ENCODE peak calls at places on chromosomes 16 and 17, in four cellular contexts. C is heart right ventricle, I is tibial artery, E is uterus. O is an unnamed sample.

GRCh38 chr16:1494129-1494640 is 1.0 kb downstream of the TELO2 start:
- DNase-seq in C (peak; percentile 77), I (peak; percentile 54), E (no peak), O (peak; percentile 84)

GRCh38 chr16:4339909-4340308 is 11.2 kb downstream of the PAM16 start:
- DNase-seq in C (peak; percentile 70), I (no peak), E (peak; percentile 65), O (no peak)

GRCh38 chr16:88010343-88010970 is 59.2 kb downstream of the BANP start:
- DNase-seq in C (no peak), I (no peak), E (no peak), O (no peak)

GRCh38 chr17:28227278-28228108 is 91.5 kb upstream of the TMEM97 start:
- DNase-seq in C (peak; percentile 24), I (no peak), E (no peak), O (no peak)

GRCh38 chr17:28925912-28926365 is 23.1 kb upstream of the DHRS13 start:
- DNase-seq in C (no peak), I (no peak), E (no peak), O (no peak)

GRCh38 chr17:48908853-48909394 is 717 bp downstream of the UBE2Z start:
- DNase-seq in C (peak; percentile 78), I (peak; percentile 72), E (peak; percentile 76), O (peak; percentile 86)

GRCh38 chr17:38604479-38605229 is 1.1 kb downstream of the SRCIN1 start:
- DNase-seq in C (no peak), I (no peak), E (no peak), O (no peak)

GRCh38 chr17:73096201-73096600 is 3.7 kb upstream of the SLC39A11 start:
- DNase-seq in C (no peak), I (no peak), E (no peak), O (no peak)

GRCh38 chr16:75130150-75130771 is 13.7 kb upstream of the LDHD start:
- DNase-seq in C (no peak), I (no peak), E (no peak), O (no peak)

GRCh38 chr16:23356941-23357340 is 54.8 kb downstream of the SCNN1B start:
- DNase-seq in C (no peak), I (no peak), E (no peak), O (no peak)

GRCh38 chr16:8998114-8998513 is 34.4 kb upstream of the USP7 start:
- DNase-seq in C (no peak), I (no peak), E (no peak), O (no peak)

GRCh38 chr17:76744747-76745146 is 6.8 kb downstream of the MFSD11 start:
- DNase-seq in C (no peak), I (no peak), E (no peak), O (no peak)

DNA sequence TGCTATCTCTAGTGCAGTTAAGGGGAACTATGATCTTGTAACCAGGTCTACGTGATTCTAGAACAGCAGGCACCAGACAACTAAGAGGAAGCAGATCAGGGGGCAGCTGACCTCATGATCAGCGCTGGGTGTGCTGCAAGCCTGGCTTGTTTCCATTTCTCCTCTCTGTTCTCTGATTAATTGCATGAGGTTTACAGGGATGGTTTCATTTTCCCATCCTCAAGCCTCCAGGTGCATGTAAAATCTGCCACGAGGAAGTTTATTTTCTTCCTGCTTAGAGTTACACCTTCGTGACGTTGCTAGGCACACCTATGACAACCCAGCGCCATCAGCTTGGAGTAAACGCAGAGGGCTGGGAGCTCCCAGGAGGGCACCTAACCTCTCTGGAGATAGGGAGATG is 4.3 kb upstream of the NUPR1 start:
- DNase-seq in C (no peak), I (peak; percentile 44), E (no peak), O (peak; percentile 39)
- H3K27ac ChIP-seq in C (no peak overlapping the region), I (no peak overlapping the region), E (no peak overlapping the region), O (no peak overlapping the region)

GRCh38 chr17:8125947-8126305 is 2.0 kb upstream of the HES7 start:
- DNase-seq in C (no peak), I (no peak), E (peak; percentile 55), O (peak; percentile 32)

GRCh38 chr17:8128125-8128784 is 4.3 kb upstream of the HES7 start:
- DNase-seq in C (no peak), I (no peak), E (no peak), O (no peak)

GRCh38 chr17:8125196-8125946 is 1.5 kb upstream of the HES7 start:
- DNase-seq in C (peak; percentile 76), I (peak; percentile 85), E (peak; percentile 90), O (peak; percentile 68)

GRCh38 chr17:8124350-8125195 is 667 bp upstream of the HES7 start:
- DNase-seq in C (no peak), I (no peak), E (no peak), O (no peak)

GRCh38 chr17:8126306-8127066 is 2.6 kb upstream of the HES7 start:
- DNase-seq in C (peak; percentile 63), I (no peak), E (peak; percentile 46), O (no peak)
- H3K27ac ChIP-seq in C (peak overlapping the region; percentile 81), I (peak overlapping the region; percentile 68), E (peak overlapping the region; percentile 85), O (peak overlapping the region; percentile 79)

GRCh38 chr17:81814748-81815645 is 11.0 kb downstream of the GCGR start:
- DNase-seq in C (no peak), I (no peak), E (no peak), O (no peak)
- H3K27ac ChIP-seq in C (no peak overlapping the region), I (no peak overlapping the region), E (no peak overlapping the region), O (no peak overlapping the region)

GRCh38 chr17:68052810-68053209 is 17.3 kb downstream of the KPNA2 start:
- DNase-seq in C (no peak), I (no peak), E (no peak), O (no peak)
- H3K27ac ChIP-seq in C (peak overlapping the region; percentile 83), I (no peak overlapping the region), E (peak overlapping the region; percentile 56), O (peak overlapping the region; percentile 86)

GRCh38 chr17:19507673-19508326 is 25.9 kb upstream of the SLC47A1 start:
- DNase-seq in C (peak; percentile 80), I (peak; percentile 93), E (peak; percentile 96), O (peak; percentile 89)
- H3K27ac ChIP-seq in C (peak overlapping the region; percentile 78), I (peak overlapping the region; percentile 98), E (peak overlapping the region; percentile 98), O (peak overlapping the region; percentile 93)

GRCh38 chr17:14471052-14471451 is 170.2 kb downstream of the HS3ST3B1 start:
- DNase-seq in C (no peak), I (no peak), E (no peak), O (no peak)

GRCh38 chr17:14474591-14474990 is 173.7 kb downstream of the HS3ST3B1 start:
- DNase-seq in C (no peak), I (no peak), E (no peak), O (no peak)

GRCh38 chr17:14468858-14469257 is 168.0 kb downstream of the HS3ST3B1 start:
- DNase-seq in C (no peak), I (no peak), E (no peak), O (no peak)

GRCh38 chr17:14469971-14470370 is 169.1 kb downstream of the HS3ST3B1 start:
- DNase-seq in C (no peak), I (no peak), E (no peak), O (no peak)

DNA sequence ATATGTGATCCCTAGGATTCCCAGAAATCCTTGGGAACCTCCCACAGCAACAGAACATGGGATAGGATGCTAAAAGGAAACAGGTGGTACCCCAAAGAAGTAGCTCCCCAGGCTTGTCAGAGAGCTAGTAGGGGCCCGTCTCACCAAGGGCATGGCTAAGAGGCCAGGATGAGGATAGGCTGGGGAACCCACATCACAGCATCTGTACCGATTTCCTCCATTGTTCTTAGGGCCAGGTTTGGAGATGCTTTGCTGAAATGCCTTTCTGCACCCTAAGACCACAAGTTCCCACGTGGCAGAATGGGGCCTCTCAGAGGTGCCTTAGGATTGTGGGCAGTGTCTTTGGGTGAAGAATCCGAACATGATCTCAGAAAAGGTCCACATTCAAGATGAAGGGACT is 169.5 kb downstream of the HS3ST3B1 start:
- DNase-seq in C (no peak), I (no peak), E (no peak), O (no peak)
- H3K27ac ChIP-seq in C (no peak overlapping the region), I (no peak overlapping the region), E (no peak overlapping the region), O (no peak overlapping the region)

DNA sequence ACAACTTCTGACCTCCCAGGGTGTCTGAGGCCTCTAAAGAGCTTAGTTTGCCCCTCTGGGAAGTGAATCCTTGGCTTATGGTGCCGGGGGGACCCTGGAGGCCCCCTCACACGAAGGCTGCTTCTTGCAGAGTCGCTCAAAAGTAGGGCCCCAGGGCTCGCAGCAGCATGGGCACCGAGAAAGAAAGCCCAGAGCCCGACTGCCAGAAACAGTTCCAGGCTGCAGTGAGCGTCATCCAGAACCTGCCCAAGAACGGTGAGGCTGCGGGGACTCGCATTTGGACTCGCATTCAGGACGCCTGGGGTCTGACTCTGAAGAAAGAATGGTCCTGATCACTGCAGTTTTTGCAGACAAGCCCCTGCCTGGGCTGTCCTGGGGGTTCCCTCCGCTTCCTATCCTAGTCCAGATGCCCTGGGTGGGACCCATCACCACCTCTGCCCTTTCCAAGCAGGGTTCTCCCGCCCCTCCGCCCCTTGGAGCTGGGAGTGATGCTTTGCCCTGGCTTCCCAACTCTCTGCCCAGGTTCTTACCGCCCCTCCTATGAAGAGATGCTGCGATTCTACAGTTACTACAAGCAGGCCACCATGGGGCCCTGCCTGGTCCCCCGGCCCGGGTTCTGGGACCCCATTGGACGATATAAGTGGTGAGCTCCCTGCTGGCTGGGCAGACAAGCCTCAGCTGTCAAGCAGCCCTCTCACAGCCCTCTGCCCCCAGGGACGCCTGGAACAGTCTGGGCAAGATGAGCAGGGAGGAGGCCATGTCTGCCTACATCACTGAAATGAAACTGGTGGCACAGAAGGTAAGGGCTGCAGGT is 698 bp downstream of the ACBD4 start:
- DNase-seq in C (no peak), I (no peak), E (no peak), O (peak; percentile 60)
- H3K27ac ChIP-seq in C (peak overlapping the region; percentile 65), I (peak overlapping the region; percentile 84), E (peak overlapping the region; percentile 94), O (peak overlapping the region; percentile 89)

GRCh38 chr16:73092236-73092781 is 44.4 kb upstream of the ZFHX3 start:
- DNase-seq in C (no peak), I (no peak), E (no peak), O (no peak)

GRCh38 chr16:73095142-73095791 is 47.3 kb upstream of the ZFHX3 start:
- DNase-seq in C (no peak), I (no peak), E (no peak), O (no peak)

GRCh38 chr16:73094371-73094770 is 46.4 kb upstream of the ZFHX3 start:
- DNase-seq in C (no peak), I (no peak), E (no peak), O (no peak)

GRCh38 chr16:73093146-73094144 is 45.5 kb upstream of the ZFHX3 start:
- DNase-seq in C (no peak), I (peak; percentile 42), E (no peak), O (peak; percentile 50)

GRCh38 chr16:73091199-73091598 is 43.3 kb upstream of the ZFHX3 start:
- DNase-seq in C (no peak), I (no peak), E (no peak), O (no peak)
- H3K27ac ChIP-seq in C (no peak overlapping the region), I (peak overlapping the region; percentile 99), E (no peak overlapping the region), O (no peak overlapping the region)

O was measured in heart left ventricle.